ENCODE peak calls at places on chromosomes 4 and X, in nine cellular contexts. One of them, this sample, is unnamed.
A peak's percentile ranks its signal among the peaks of the same experiment; 100 is the strongest.

GRCh38 chr4:16196482-16197393 is 29.5 kb downstream of the TAPT1 start:
- DNase-seq in lower lobe of right lung: no peak
- DNase-seq in NCI-H1105 treated with DMSO at 0.1 percent for 48 hours: no peak
- DNase-seq in stromal cell of bone marrow: peak; percentile 65
- DNase-seq in GM18507: no peak
- DNase-seq in amygdala: no peak
- DNase-seq in EH: peak; percentile 79
- DNase-seq in mucosa of descending colon: no peak
- DNase-seq in endothelial cell: no peak
- DNase-seq in this sample: peak; percentile 14

GRCh38 chrX:39491548-39492297 is 606.0 kb downstream of the BCOR start:
- DNase-seq in NCI-H1105 treated with DMSO at 0.1 percent for 48 hours: no peak
- DNase-seq in mucosa of descending colon: no peak
- DNase-seq in endothelial cell: no peak
- DNase-seq in stromal cell of bone marrow: no peak
- DNase-seq in amygdala: no peak
- DNase-seq in lower lobe of right lung: no peak
- DNase-seq in GM18507: peak; percentile 5
- DNase-seq in EH: no peak
- DNase-seq in this sample: no peak

GRCh38 chrX:153668423-153669173 is 5.0 kb downstream of the PNCK start:
- DNase-seq in NCI-H1105 treated with DMSO at 0.1 percent for 48 hours: no peak
- DNase-seq in lower lobe of right lung: no peak
- DNase-seq in amygdala: no peak
- DNase-seq in stromal cell of bone marrow: no peak
- DNase-seq in mucosa of descending colon: no peak
- DNase-seq in GM18507: no peak
- DNase-seq in EH: no peak
- DNase-seq in endothelial cell: no peak
- DNase-seq in this sample: no peak

GRCh38 chr4:184409911-184410692 is 64.2 kb downstream of the IRF2 start:
- DNase-seq in mucosa of descending colon: no peak
- DNase-seq in lower lobe of right lung: no peak
- DNase-seq in EH: no peak
- DNase-seq in amygdala: no peak
- DNase-seq in GM18507: no peak
- DNase-seq in endothelial cell: peak; percentile 15
- DNase-seq in NCI-H1105 treated with DMSO at 0.1 percent for 48 hours: no peak
- DNase-seq in stromal cell of bone marrow: no peak
- DNase-seq in this sample: no peak

GRCh38 chrX:41923925-41924693 is 755 bp upstream of the CASK start:
- DNase-seq in endothelial cell: peak; percentile 3
- DNase-seq in NCI-H1105 treated with DMSO at 0.1 percent for 48 hours: peak; percentile 57
- DNase-seq in amygdala: peak; percentile 20
- DNase-seq in EH: peak; percentile 33
- DNase-seq in stromal cell of bone marrow: no peak
- DNase-seq in GM18507: no peak
- DNase-seq in lower lobe of right lung: peak; percentile 41
- DNase-seq in mucosa of descending colon: no peak
- DNase-seq in this sample: peak; percentile 43

GRCh38 chrX:108072746-108073145 is 18.6 kb downstream of the PSMD10 start:
- DNase-seq in lower lobe of right lung: no peak
- DNase-seq in stromal cell of bone marrow: no peak
- DNase-seq in endothelial cell: no peak
- DNase-seq in amygdala: no peak
- DNase-seq in GM18507: no peak
- DNase-seq in mucosa of descending colon: no peak
- DNase-seq in EH: peak; percentile 46
- DNase-seq in NCI-H1105 treated with DMSO at 0.1 percent for 48 hours: no peak
- DNase-seq in this sample: no peak

GRCh38 chr4:4502694-4503311 is 39.0 kb downstream of the STX18 start:
- DNase-seq in GM18507: no peak
- DNase-seq in amygdala: no peak
- DNase-seq in NCI-H1105 treated with DMSO at 0.1 percent for 48 hours: no peak
- DNase-seq in EH: peak; percentile 6
- DNase-seq in mucosa of descending colon: no peak
- DNase-seq in stromal cell of bone marrow: peak; percentile 61
- DNase-seq in endothelial cell: no peak
- DNase-seq in lower lobe of right lung: no peak
- DNase-seq in this sample: no peak

GRCh38 chr4:183747380-183747779 is 88.3 kb downstream of the TRAPPC11 start:
- DNase-seq in GM18507: no peak
- DNase-seq in NCI-H1105 treated with DMSO at 0.1 percent for 48 hours: no peak
- DNase-seq in mucosa of descending colon: no peak
- DNase-seq in endothelial cell: no peak
- DNase-seq in lower lobe of right lung: no peak
- DNase-seq in stromal cell of bone marrow: no peak
- DNase-seq in amygdala: no peak
- DNase-seq in EH: no peak
- DNase-seq in this sample: no peak

GRCh38 chrX:48493890-48494364 is 14.9 kb upstream of the PORCN start:
- DNase-seq in stromal cell of bone marrow: no peak
- DNase-seq in NCI-H1105 treated with DMSO at 0.1 percent for 48 hours: peak; percentile 7
- DNase-seq in amygdala: no peak
- DNase-seq in endothelial cell: peak; percentile 47
- DNase-seq in lower lobe of right lung: no peak
- DNase-seq in GM18507: no peak
- DNase-seq in mucosa of descending colon: no peak
- DNase-seq in EH: peak; percentile 29
- DNase-seq in this sample: no peak

GRCh38 chr4:3643518-3644433 is 111.6 kb upstream of the LRPAP1 start:
- DNase-seq in endothelial cell: no peak
- DNase-seq in GM18507: no peak
- DNase-seq in stromal cell of bone marrow: no peak
- DNase-seq in EH: no peak
- DNase-seq in lower lobe of right lung: no peak
- DNase-seq in NCI-H1105 treated with DMSO at 0.1 percent for 48 hours: no peak
- DNase-seq in amygdala: no peak
- DNase-seq in mucosa of descending colon: peak; percentile 29
- DNase-seq in this sample: no peak

GRCh38 chr4:102525099-102525498 is 23.9 kb downstream of the NFKB1 start:
- DNase-seq in endothelial cell: no peak
- DNase-seq in stromal cell of bone marrow: no peak
- DNase-seq in GM18507: no peak
- DNase-seq in EH: no peak
- DNase-seq in lower lobe of right lung: no peak
- DNase-seq in mucosa of descending colon: no peak
- DNase-seq in NCI-H1105 treated with DMSO at 0.1 percent for 48 hours: no peak
- DNase-seq in amygdala: no peak
- DNase-seq in this sample: no peak

GRCh38 chr4:8469550-8469949 is 29.0 kb downstream of the TRMT44 start:
- DNase-seq in GM18507: no peak
- DNase-seq in lower lobe of right lung: no peak
- DNase-seq in EH: no peak
- DNase-seq in mucosa of descending colon: no peak
- DNase-seq in NCI-H1105 treated with DMSO at 0.1 percent for 48 hours: no peak
- DNase-seq in endothelial cell: no peak
- DNase-seq in stromal cell of bone marrow: no peak
- DNase-seq in amygdala: no peak
- DNase-seq in this sample: no peak

GRCh38 chr4:124727331-124727730 is 14.8 kb upstream of the ANKRD50 start:
- DNase-seq in mucosa of descending colon: no peak
- DNase-seq in EH: no peak
- DNase-seq in GM18507: no peak
- DNase-seq in amygdala: no peak
- DNase-seq in stromal cell of bone marrow: no peak
- DNase-seq in endothelial cell: no peak
- DNase-seq in lower lobe of right lung: no peak
- DNase-seq in NCI-H1105 treated with DMSO at 0.1 percent for 48 hours: no peak
- DNase-seq in this sample: no peak

GRCh38 chrX:98203800-98204199 is 1320.1 kb downstream of the RPA4 start:
- DNase-seq in endothelial cell: no peak
- DNase-seq in NCI-H1105 treated with DMSO at 0.1 percent for 48 hours: no peak
- DNase-seq in stromal cell of bone marrow: no peak
- DNase-seq in amygdala: no peak
- DNase-seq in lower lobe of right lung: no peak
- DNase-seq in mucosa of descending colon: no peak
- DNase-seq in GM18507: no peak
- DNase-seq in EH: peak; percentile 6
- DNase-seq in this sample: no peak

GRCh38 chrX:2162695-2163094 is 338.1 kb downstream of the DHRSX start:
- DNase-seq in endothelial cell: no peak
- DNase-seq in amygdala: no peak
- DNase-seq in mucosa of descending colon: no peak
- DNase-seq in stromal cell of bone marrow: no peak
- DNase-seq in EH: no peak
- DNase-seq in NCI-H1105 treated with DMSO at 0.1 percent for 48 hours: no peak
- DNase-seq in GM18507: no peak
- DNase-seq in lower lobe of right lung: no peak
- DNase-seq in this sample: no peak

GRCh38 chr4:121189811-121190210 is 25.7 kb upstream of the TNIP3 start:
- DNase-seq in endothelial cell: no peak
- DNase-seq in GM18507: no peak
- DNase-seq in EH: no peak
- DNase-seq in mucosa of descending colon: peak; percentile 53
- DNase-seq in lower lobe of right lung: no peak
- DNase-seq in NCI-H1105 treated with DMSO at 0.1 percent for 48 hours: no peak
- DNase-seq in stromal cell of bone marrow: no peak
- DNase-seq in amygdala: no peak
- DNase-seq in this sample: no peak

GRCh38 chrX:132833373-132833772 is 125.1 kb downstream of the HS6ST2 start:
- DNase-seq in GM18507: no peak
- DNase-seq in amygdala: no peak
- DNase-seq in lower lobe of right lung: no peak
- DNase-seq in mucosa of descending colon: no peak
- DNase-seq in stromal cell of bone marrow: no peak
- DNase-seq in EH: no peak
- DNase-seq in NCI-H1105 treated with DMSO at 0.1 percent for 48 hours: peak; percentile 25
- DNase-seq in endothelial cell: no peak
- DNase-seq in this sample: no peak

This sample was measured in NCI-H345.